ENCODE peak calls at places on chromosome 11, in eight cellular contexts. F is A549; W is stimulated activated CD4-positive, alpha-beta T cell treated with anti-CD3 and anti-CD28 coated beads, Interleukin-1b, Interleukin-23, amount 100 ng/mL, for 1 hour; C is kidney epithelial cell; Y is mesenchymal stem cell; M is KG1; X is lower lobe of right lung; G is NCI-H1417. V is an unnamed sample.

GRCh38 chr11:130801287-130802146 is 114.8 kb downstream of the SNX19 start:
- DNase-seq in F (no peak), W (no peak), C (peak; percentile 77), Y (no peak), M (no peak), X (no peak), G (no peak), V (no peak)

GRCh38 chr11:1438261-1438966 is 48.2 kb downstream of the MOB2 start:
- DNase-seq in F (no peak), W (no peak), C (no peak), Y (no peak), M (no peak), X (no peak), G (no peak), V (no peak)

GRCh38 chr11:73141031-73141308 is 1.1 kb downstream of the FCHSD2 start:
- DNase-seq in F (peak; percentile 17), W (no peak), C (no peak), Y (peak; percentile 51), M (no peak), X (peak; percentile 53), G (no peak), V (no peak)

GRCh38 chr11:129695543-129696308 is 119.9 kb upstream of the TMEM45B start:
- DNase-seq in F (peak; percentile 48), W (peak; percentile 49), C (no peak), Y (peak; percentile 43), M (peak; percentile 48), X (peak; percentile 67), G (peak; percentile 40), V (peak; percentile 42)

GRCh38 chr11:36312593-36312990 is 16.5 kb downstream of the PRR5L start:
- DNase-seq in F (peak; percentile 42), W (no peak), C (peak; percentile 70), Y (peak; percentile 88), M (no peak), X (no peak), G (no peak), V (no peak)

GRCh38 chr11:26088391-26088790 is 243.5 kb upstream of the ANO3 start:
- DNase-seq in F (no peak), W (no peak), C (no peak), Y (no peak), M (no peak), X (no peak), G (no peak), V (no peak)

GRCh38 chr11:74279256-74279655 is 32.2 kb downstream of the P4HA3 start:
- DNase-seq in F (peak; percentile 70), W (no peak), C (no peak), Y (no peak), M (no peak), X (no peak), G (no peak), V (no peak)

GRCh38 chr11:2801711-2802388 is 83.7 kb downstream of the CDKN1C start:
- DNase-seq in F (no peak), W (no peak), C (no peak), Y (no peak), M (no peak), X (peak; percentile 43), G (no peak), V (no peak)

GRCh38 chr11:78351193-78351592 is 66.4 kb downstream of the GAB2 start:
- DNase-seq in F (no peak), W (no peak), C (no peak), Y (no peak), M (peak; percentile 76), X (no peak), G (peak; percentile 60), V (no peak)

GRCh38 chr11:134580635-134581025 is 168.6 kb upstream of the B3GAT1 start:
- DNase-seq in F (no peak), W (no peak), C (no peak), Y (no peak), M (no peak), X (no peak), G (no peak), V (no peak)

GRCh38 chr11:124867700-124868099 is 2.5 kb downstream of the ROBO3 start:
- DNase-seq in F (peak; percentile 40), W (no peak), C (no peak), Y (peak; percentile 45), M (no peak), X (no peak), G (peak; percentile 66), V (no peak)

GRCh38 chr11:82174610-82175009 is 559.1 kb downstream of the FAM181B start:
- DNase-seq in F (peak; percentile 5), W (no peak), C (no peak), Y (no peak), M (no peak), X (no peak), G (no peak), V (no peak)

GRCh38 chr11:6817668-6818067 is 18.2 kb upstream of the OR6A2 start:
- DNase-seq in F (no peak), W (no peak), C (no peak), Y (no peak), M (no peak), X (no peak), G (peak; percentile 41), V (no peak)

GRCh38 chr11:86062719-86063118 is 6.2 kb downstream of the PICALM start:
- DNase-seq in F (no peak), W (no peak), C (no peak), Y (peak; percentile 28), M (no peak), X (no peak), G (no peak), V (no peak)

GRCh38 chr11:2315395-2316168 is 13.8 kb downstream of the TSPAN32 start:
- DNase-seq in F (no peak), W (no peak), C (no peak), Y (no peak), M (no peak), X (peak; percentile 46), G (no peak), V (no peak)

GRCh38 chr11:126578426-126578825 is 222.9 kb downstream of the ST3GAL4 start:
- DNase-seq in F (no peak), W (no peak), C (no peak), Y (no peak), M (no peak), X (no peak), G (no peak), V (no peak)

GRCh38 chr11:73320786-73321325 is 12.8 kb downstream of the ARHGEF17 start:
- DNase-seq in F (no peak), W (no peak), C (no peak), Y (peak; percentile 46), M (no peak), X (no peak), G (no peak), V (no peak)

GRCh38 chr11:131739243-131739882 is 368.9 kb downstream of the NTM start:
- DNase-seq in F (no peak), W (no peak), C (no peak), Y (no peak), M (no peak), X (no peak), G (no peak), V (no peak)

GRCh38 chr11:63610604-63611394 is 3.4 kb downstream of the PLAAT3 start:
- DNase-seq in F (no peak), W (no peak), C (no peak), Y (no peak), M (no peak), X (no peak), G (peak; percentile 78), V (no peak)

GRCh38 chr11:64744544-64745218 is 739 bp upstream of the RASGRP2 start:
- DNase-seq in F (no peak), W (no peak), C (no peak), Y (no peak), M (peak; percentile 86), X (no peak), G (no peak), V (peak; percentile 70)